ENCODE peak calls at places on chromosome 5, in ten cellular contexts. One of them, this sample, is unnamed.

GRCh38 chr5:177003649-177004048 is 2.9 kb downstream of the UIMC1 start:
- DNase-seq in adrenal gland: no peak
- DNase-seq in fibroblast of lung: no peak
- DNase-seq in heart right ventricle: no peak
- DNase-seq in uterus: no peak
- DNase-seq in pancreas: no peak
- DNase-seq in A549: no peak
- DNase-seq in body of pancreas: no peak
- DNase-seq in cardiac muscle cell: no peak
- DNase-seq in neuronal stem cell: no peak
- DNase-seq in this sample: no peak

GRCh38 chr5:94433393-94434149 is 184.8 kb downstream of the KIAA0825 start:
- DNase-seq in neuronal stem cell: no peak
- DNase-seq in body of pancreas: peak
- DNase-seq in heart right ventricle: no peak
- DNase-seq in fibroblast of lung: peak
- DNase-seq in A549: no peak
- DNase-seq in adrenal gland: no peak
- DNase-seq in uterus: no peak
- DNase-seq in pancreas: peak
- DNase-seq in cardiac muscle cell: peak
- DNase-seq in this sample: peak

GRCh38 chr5:29853711-29854110 is 1339.8 kb upstream of the CDH6 start:
- DNase-seq in cardiac muscle cell: no peak
- DNase-seq in adrenal gland: no peak
- DNase-seq in fibroblast of lung: no peak
- DNase-seq in heart right ventricle: no peak
- DNase-seq in neuronal stem cell: no peak
- DNase-seq in uterus: no peak
- DNase-seq in pancreas: no peak
- DNase-seq in A549: no peak
- DNase-seq in body of pancreas: no peak
- DNase-seq in this sample: no peak

GRCh38 chr5:97452646-97453045 is 269.6 kb upstream of the RIOK2 start:
- DNase-seq in body of pancreas: no peak
- DNase-seq in heart right ventricle: no peak
- DNase-seq in fibroblast of lung: no peak
- DNase-seq in adrenal gland: no peak
- DNase-seq in A549: no peak
- DNase-seq in pancreas: no peak
- DNase-seq in uterus: no peak
- DNase-seq in cardiac muscle cell: no peak
- DNase-seq in neuronal stem cell: no peak
- DNase-seq in this sample: no peak

GRCh38 chr5:149172709-149173505 is 31.6 kb downstream of the ABLIM3 start:
- DNase-seq in uterus: no peak
- DNase-seq in neuronal stem cell: no peak
- DNase-seq in A549: no peak
- DNase-seq in fibroblast of lung: no peak
- DNase-seq in heart right ventricle: no peak
- DNase-seq in pancreas: no peak
- DNase-seq in body of pancreas: no peak
- DNase-seq in cardiac muscle cell: no peak
- DNase-seq in adrenal gland: no peak
- DNase-seq in this sample: no peak

GRCh38 chr5:132283423-132284043 is 10.7 kb upstream of the SLC22A4 start:
- DNase-seq in neuronal stem cell: no peak
- DNase-seq in body of pancreas: peak
- DNase-seq in fibroblast of lung: peak
- DNase-seq in adrenal gland: no peak
- DNase-seq in heart right ventricle: peak
- DNase-seq in uterus: peak
- DNase-seq in cardiac muscle cell: peak
- DNase-seq in pancreas: no peak
- DNase-seq in A549: peak
- DNase-seq in this sample: no peak

GRCh38 chr5:164053123-164053522 is 547.7 kb downstream of the MAT2B start:
- DNase-seq in uterus: no peak
- DNase-seq in cardiac muscle cell: no peak
- DNase-seq in body of pancreas: no peak
- DNase-seq in adrenal gland: no peak
- DNase-seq in fibroblast of lung: no peak
- DNase-seq in neuronal stem cell: no peak
- DNase-seq in A549: no peak
- DNase-seq in heart right ventricle: no peak
- DNase-seq in pancreas: no peak
- DNase-seq in this sample: no peak

GRCh38 chr5:141877478-141878185 is 578 bp downstream of the PCDH1 start:
- DNase-seq in uterus: no peak
- DNase-seq in neuronal stem cell: no peak
- DNase-seq in heart right ventricle: no peak
- DNase-seq in adrenal gland: no peak
- DNase-seq in cardiac muscle cell: no peak
- DNase-seq in body of pancreas: no peak
- DNase-seq in fibroblast of lung: no peak
- DNase-seq in pancreas: no peak
- DNase-seq in A549: peak
- DNase-seq in this sample: no peak

GRCh38 chr5:10695055-10695649 is 65.9 kb downstream of the DAP start:
- DNase-seq in pancreas: peak
- DNase-seq in fibroblast of lung: peak
- DNase-seq in neuronal stem cell: peak
- DNase-seq in A549: peak
- DNase-seq in adrenal gland: peak
- DNase-seq in body of pancreas: peak
- DNase-seq in uterus: peak
- DNase-seq in cardiac muscle cell: peak
- DNase-seq in heart right ventricle: peak
- DNase-seq in this sample: no peak

GRCh38 chr5:128538249-128539037 is 398 bp upstream of the FBN2 start:
- DNase-seq in body of pancreas: peak
- DNase-seq in A549: peak
- DNase-seq in neuronal stem cell: peak
- DNase-seq in pancreas: no peak
- DNase-seq in adrenal gland: peak
- DNase-seq in fibroblast of lung: peak
- DNase-seq in cardiac muscle cell: peak
- DNase-seq in heart right ventricle: peak
- DNase-seq in uterus: peak
- DNase-seq in this sample: no peak

GRCh38 chr5:31435730-31436129 is 96.2 kb downstream of the DROSHA start:
- DNase-seq in cardiac muscle cell: no peak
- DNase-seq in heart right ventricle: no peak
- DNase-seq in body of pancreas: no peak
- DNase-seq in neuronal stem cell: no peak
- DNase-seq in pancreas: no peak
- DNase-seq in A549: no peak
- DNase-seq in fibroblast of lung: peak
- DNase-seq in uterus: no peak
- DNase-seq in adrenal gland: no peak
- DNase-seq in this sample: no peak

GRCh38 chr5:157267766-157268480 is 2.0 kb downstream of the CYFIP2 start:
- DNase-seq in uterus: no peak
- DNase-seq in adrenal gland: no peak
- DNase-seq in body of pancreas: no peak
- DNase-seq in neuronal stem cell: no peak
- DNase-seq in cardiac muscle cell: no peak
- DNase-seq in heart right ventricle: peak
- DNase-seq in fibroblast of lung: no peak
- DNase-seq in pancreas: no peak
- DNase-seq in A549: no peak
- DNase-seq in this sample: peak

GRCh38 chr5:37841223-37841622 is 1.4 kb upstream of the GDNF start:
- DNase-seq in pancreas: no peak
- DNase-seq in cardiac muscle cell: no peak
- DNase-seq in heart right ventricle: no peak
- DNase-seq in fibroblast of lung: peak
- DNase-seq in neuronal stem cell: no peak
- DNase-seq in body of pancreas: no peak
- DNase-seq in A549: no peak
- DNase-seq in adrenal gland: no peak
- DNase-seq in uterus: no peak
- DNase-seq in this sample: no peak

DNA sequence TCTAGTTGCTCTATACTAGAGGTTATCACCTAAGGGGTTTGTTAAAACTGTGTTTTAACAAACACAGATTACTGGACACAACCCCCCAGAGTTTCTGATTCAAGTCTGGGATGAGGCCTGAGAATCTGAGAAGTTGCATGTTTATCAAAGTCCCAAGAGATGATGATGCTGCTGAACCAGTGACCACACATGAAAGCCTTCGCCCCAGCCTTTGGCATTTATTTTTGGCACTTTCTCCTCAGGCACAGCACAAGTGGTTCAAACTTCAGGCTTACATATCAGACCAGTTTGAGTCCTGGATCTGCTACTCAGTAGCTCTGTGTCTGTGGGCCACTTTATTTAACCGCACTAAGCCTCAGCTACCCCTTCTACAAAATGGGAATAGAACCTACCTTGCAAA is 407.2 kb upstream of the PIK3R1 start:
- DNase-seq in body of pancreas: no peak
- DNase-seq in heart right ventricle: no peak
- DNase-seq in fibroblast of lung: no peak
- DNase-seq in pancreas: no peak
- DNase-seq in neuronal stem cell: no peak
- DNase-seq in adrenal gland: no peak
- DNase-seq in uterus: no peak
- DNase-seq in cardiac muscle cell: no peak
- DNase-seq in A549: no peak
- DNase-seq in this sample: no peak
- H3K27ac ChIP-seq in body of pancreas: no peak
- H3K27ac ChIP-seq in heart right ventricle: peak
- H3K27ac ChIP-seq in fibroblast of lung: no peak
- H3K27ac ChIP-seq in pancreas: no peak
- H3K27ac ChIP-seq in neuronal stem cell: no peak
- H3K27ac ChIP-seq in adrenal gland: no peak
- H3K27ac ChIP-seq in uterus: no peak
- H3K27ac ChIP-seq in cardiac muscle cell: no peak
- H3K27ac ChIP-seq in A549: no peak
- H3K27ac ChIP-seq in this sample: no peak

DNA sequence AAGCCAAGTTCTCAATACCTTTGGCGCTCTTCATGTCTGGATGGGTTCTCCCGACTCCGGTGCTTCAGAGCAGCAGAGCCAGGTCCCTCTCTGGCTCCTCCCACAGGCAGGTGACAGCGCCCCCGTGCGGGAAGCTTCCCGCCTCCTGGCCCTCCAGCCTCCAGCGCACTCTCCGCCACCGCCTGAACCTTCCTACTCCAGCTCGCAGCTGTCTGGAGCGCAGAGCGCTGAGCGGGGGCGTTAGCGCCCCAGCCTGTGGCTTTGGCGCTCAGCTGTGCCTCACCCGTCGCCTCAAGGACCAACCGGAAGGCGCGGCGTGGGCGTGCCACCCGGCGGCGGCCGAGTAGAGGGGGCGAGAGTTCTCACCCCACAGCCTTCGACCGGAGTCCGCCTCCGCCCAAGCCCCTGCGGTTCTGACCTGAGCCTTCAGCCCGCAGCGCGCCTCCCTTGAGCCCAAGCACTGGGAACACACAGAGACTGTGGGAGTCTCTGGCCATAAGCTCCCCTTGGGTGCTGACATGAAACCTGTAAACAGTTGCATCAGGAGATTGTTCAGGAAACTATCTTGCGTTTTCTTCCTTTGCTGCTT is at the start of gene SLCO4C1:
- DNase-seq in body of pancreas: peak
- DNase-seq in cardiac muscle cell: peak
- DNase-seq in uterus: peak
- DNase-seq in heart right ventricle: peak
- DNase-seq in neuronal stem cell: peak
- DNase-seq in pancreas: peak
- DNase-seq in A549: peak
- DNase-seq in adrenal gland: peak
- DNase-seq in fibroblast of lung: peak
- DNase-seq in this sample: no peak
- H3K27ac ChIP-seq in body of pancreas: peak
- H3K27ac ChIP-seq in cardiac muscle cell: no peak
- H3K27ac ChIP-seq in uterus: no peak
- H3K27ac ChIP-seq in heart right ventricle: no peak
- H3K27ac ChIP-seq in neuronal stem cell: no peak
- H3K27ac ChIP-seq in pancreas: peak
- H3K27ac ChIP-seq in A549: peak
- H3K27ac ChIP-seq in adrenal gland: no peak
- H3K27ac ChIP-seq in fibroblast of lung: no peak
- H3K27ac ChIP-seq in this sample: no peak

DNA sequence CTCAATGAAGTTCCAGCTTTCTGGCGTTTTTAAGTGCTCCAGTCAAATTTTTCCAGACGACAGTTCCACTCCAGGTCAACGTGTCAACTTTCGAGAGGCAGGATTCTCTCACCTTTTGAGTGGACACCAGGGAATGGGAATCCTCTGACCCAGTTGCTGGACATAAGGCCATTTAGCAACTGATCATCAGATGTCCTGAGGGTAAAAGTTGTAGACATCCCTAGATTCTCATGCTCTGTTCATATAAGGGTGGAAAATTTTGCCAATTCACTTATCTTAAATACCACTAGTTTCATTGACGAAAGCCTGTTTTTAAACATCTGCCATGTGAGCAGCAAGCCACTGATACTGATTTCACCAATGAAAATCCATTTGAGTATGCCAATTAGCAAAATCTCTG is 275.5 kb downstream of the MAST4 start:
- DNase-seq in uterus: no peak
- DNase-seq in body of pancreas: no peak
- DNase-seq in A549: no peak
- DNase-seq in cardiac muscle cell: no peak
- DNase-seq in adrenal gland: no peak
- DNase-seq in fibroblast of lung: no peak
- DNase-seq in heart right ventricle: no peak
- DNase-seq in pancreas: no peak
- DNase-seq in neuronal stem cell: no peak
- DNase-seq in this sample: no peak
- H3K27ac ChIP-seq in uterus: no peak
- H3K27ac ChIP-seq in body of pancreas: no peak
- H3K27ac ChIP-seq in A549: no peak
- H3K27ac ChIP-seq in cardiac muscle cell: no peak
- H3K27ac ChIP-seq in adrenal gland: no peak
- H3K27ac ChIP-seq in fibroblast of lung: no peak
- H3K27ac ChIP-seq in heart right ventricle: no peak
- H3K27ac ChIP-seq in pancreas: no peak
- H3K27ac ChIP-seq in neuronal stem cell: no peak
- H3K27ac ChIP-seq in this sample: no peak

DNA sequence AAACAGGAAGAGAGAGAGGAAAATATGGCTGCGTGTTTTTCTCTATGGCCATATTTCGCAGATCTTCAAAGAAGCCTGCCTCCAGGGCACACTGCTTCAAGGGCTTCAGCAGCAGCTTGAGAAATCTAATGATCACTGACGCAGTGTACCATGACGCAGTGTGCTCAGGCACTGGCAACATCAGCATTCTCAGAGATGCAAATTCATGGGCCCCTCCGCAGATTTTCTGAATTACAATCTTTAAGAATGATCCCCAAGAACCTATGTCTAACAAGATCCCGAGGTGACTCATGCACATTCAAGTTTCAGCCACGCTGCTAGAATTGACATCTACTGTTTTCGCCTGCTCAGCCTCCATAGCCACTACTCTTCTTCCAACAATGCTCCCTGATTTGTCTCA is 143.9 kb upstream of the ZNF366 start:
- DNase-seq in heart right ventricle: no peak
- DNase-seq in neuronal stem cell: no peak
- DNase-seq in cardiac muscle cell: no peak
- DNase-seq in pancreas: no peak
- DNase-seq in fibroblast of lung: no peak
- DNase-seq in A549: no peak
- DNase-seq in uterus: no peak
- DNase-seq in body of pancreas: no peak
- DNase-seq in adrenal gland: no peak
- DNase-seq in this sample: no peak
- H3K27ac ChIP-seq in heart right ventricle: no peak
- H3K27ac ChIP-seq in neuronal stem cell: no peak
- H3K27ac ChIP-seq in cardiac muscle cell: no peak
- H3K27ac ChIP-seq in pancreas: no peak
- H3K27ac ChIP-seq in fibroblast of lung: no peak
- H3K27ac ChIP-seq in A549: no peak
- H3K27ac ChIP-seq in uterus: no peak
- H3K27ac ChIP-seq in body of pancreas: no peak
- H3K27ac ChIP-seq in adrenal gland: no peak
- H3K27ac ChIP-seq in this sample: no peak

This sample was measured in epithelial cell of prostate.